ENCODE peak calls at places on chromosomes 1 and 21, in five cellular contexts. One of them, this sample, is unnamed.

GRCh38 chr1:110875216-110875731 is 2.3 kb downstream of the CD53 start:
- DNase-seq in brain microvascular endothelial cell: no peak
- DNase-seq in epithelial cell of esophagus: peak; percentile 20
- DNase-seq in astrocyte: no peak
- DNase-seq in colonic mucosa: no peak
- DNase-seq in this sample: no peak

GRCh38 chr1:159869607-159870006 is 7.2 kb upstream of the VSIG8 start:
- DNase-seq in astrocyte: no peak
- DNase-seq in colonic mucosa: no peak
- DNase-seq in brain microvascular endothelial cell: no peak
- DNase-seq in epithelial cell of esophagus: no peak
- DNase-seq in this sample: no peak

GRCh38 chr21:21547368-21547953 is 549.3 kb downstream of the NCAM2 start:
- DNase-seq in brain microvascular endothelial cell: no peak
- DNase-seq in astrocyte: peak; percentile 1
- DNase-seq in epithelial cell of esophagus: no peak
- DNase-seq in colonic mucosa: no peak
- DNase-seq in this sample: no peak

GRCh38 chr1:43753422-43753821 is 46.1 kb downstream of the ST3GAL3 start:
- DNase-seq in brain microvascular endothelial cell: no peak
- DNase-seq in epithelial cell of esophagus: no peak
- DNase-seq in astrocyte: no peak
- DNase-seq in colonic mucosa: no peak
- DNase-seq in this sample: no peak

GRCh38 chr1:112937070-112937469 is 18.9 kb downstream of the SLC16A1 start:
- DNase-seq in colonic mucosa: no peak
- DNase-seq in epithelial cell of esophagus: peak; percentile 81
- DNase-seq in astrocyte: peak; percentile 41
- DNase-seq in brain microvascular endothelial cell: no peak
- DNase-seq in this sample: no peak

GRCh38 chr1:177302365-177303044 is 131.7 kb downstream of the BRINP2 start:
- DNase-seq in epithelial cell of esophagus: no peak
- DNase-seq in colonic mucosa: no peak
- DNase-seq in astrocyte: no peak
- DNase-seq in brain microvascular endothelial cell: no peak
- DNase-seq in this sample: no peak

GRCh38 chr1:17281775-17282181 is 26.2 kb upstream of the PADI4 start:
- DNase-seq in brain microvascular endothelial cell: no peak
- DNase-seq in astrocyte: no peak
- DNase-seq in epithelial cell of esophagus: peak; percentile 45
- DNase-seq in colonic mucosa: no peak
- DNase-seq in this sample: no peak

GRCh38 chr21:36170823-36171222 is 14.2 kb downstream of the DOP1B start:
- DNase-seq in brain microvascular endothelial cell: no peak
- DNase-seq in astrocyte: no peak
- DNase-seq in colonic mucosa: no peak
- DNase-seq in epithelial cell of esophagus: no peak
- DNase-seq in this sample: no peak

GRCh38 chr1:45929257-45929687 is 125.9 kb downstream of the MAST2 start:
- DNase-seq in brain microvascular endothelial cell: peak; percentile 88
- DNase-seq in astrocyte: peak; percentile 94
- DNase-seq in epithelial cell of esophagus: peak; percentile 7
- DNase-seq in colonic mucosa: no peak
- DNase-seq in this sample: peak; percentile 89

GRCh38 chr1:31483012-31483946 is 70.3 kb downstream of the SERINC2 start:
- DNase-seq in epithelial cell of esophagus: peak; percentile 98
- DNase-seq in brain microvascular endothelial cell: no peak
- DNase-seq in colonic mucosa: peak; percentile 68
- DNase-seq in astrocyte: peak; percentile 95
- DNase-seq in this sample: peak; percentile 87

GRCh38 chr1:28062806-28063205 is 25.6 kb downstream of the EYA3 start:
- DNase-seq in colonic mucosa: no peak
- DNase-seq in brain microvascular endothelial cell: peak; percentile 62
- DNase-seq in epithelial cell of esophagus: peak; percentile 24
- DNase-seq in astrocyte: no peak
- DNase-seq in this sample: no peak

GRCh38 chr1:9289724-9290493 is 2.8 kb upstream of the SPSB1 start:
- DNase-seq in brain microvascular endothelial cell: peak; percentile 75
- DNase-seq in epithelial cell of esophagus: peak; percentile 91
- DNase-seq in colonic mucosa: no peak
- DNase-seq in astrocyte: peak; percentile 84
- DNase-seq in this sample: peak; percentile 88

GRCh38 chr1:173137116-173137515 is 70.0 kb downstream of the TNFSF4 start:
- DNase-seq in colonic mucosa: no peak
- DNase-seq in brain microvascular endothelial cell: peak; percentile 12
- DNase-seq in epithelial cell of esophagus: no peak
- DNase-seq in astrocyte: peak; percentile 33
- DNase-seq in this sample: no peak

GRCh38 chr1:218659911-218660677 is 315.0 kb downstream of the TGFB2 start:
- DNase-seq in epithelial cell of esophagus: no peak
- DNase-seq in colonic mucosa: no peak
- DNase-seq in astrocyte: peak; percentile 68
- DNase-seq in brain microvascular endothelial cell: peak; percentile 42
- DNase-seq in this sample: peak; percentile 57

GRCh38 chr1:168408531-168409242 is 128.0 kb downstream of the TBX19 start:
- DNase-seq in epithelial cell of esophagus: peak; percentile 91
- DNase-seq in brain microvascular endothelial cell: peak; percentile 5
- DNase-seq in astrocyte: peak; percentile 61
- DNase-seq in colonic mucosa: no peak
- DNase-seq in this sample: peak; percentile 6

GRCh38 chr21:15557925-15558324 is 171.9 kb upstream of the USP25 start:
- DNase-seq in colonic mucosa: no peak
- DNase-seq in astrocyte: no peak
- DNase-seq in brain microvascular endothelial cell: no peak
- DNase-seq in epithelial cell of esophagus: no peak
- DNase-seq in this sample: no peak

GRCh38 chr1:156583821-156584622 is 4.5 kb downstream of the TTC24 start:
- DNase-seq in brain microvascular endothelial cell: peak; percentile 82
- DNase-seq in colonic mucosa: peak; percentile 84
- DNase-seq in astrocyte: peak; percentile 60
- DNase-seq in epithelial cell of esophagus: peak; percentile 88
- DNase-seq in this sample: peak; percentile 67

GRCh38 chr1:100250264-100250663 is 630 bp upstream of the DBT start:
- DNase-seq in brain microvascular endothelial cell: no peak
- DNase-seq in astrocyte: no peak
- DNase-seq in epithelial cell of esophagus: no peak
- DNase-seq in colonic mucosa: no peak
- DNase-seq in this sample: no peak

GRCh38 chr1:152111515-152111968 is 3.7 kb downstream of the TCHH start:
- DNase-seq in brain microvascular endothelial cell: peak; percentile 9
- DNase-seq in colonic mucosa: peak; percentile 32
- DNase-seq in epithelial cell of esophagus: peak; percentile 55
- DNase-seq in astrocyte: peak; percentile 49
- DNase-seq in this sample: no peak

GRCh38 chr21:38768385-38769071 is 37.2 kb upstream of the ETS2 start:
- DNase-seq in colonic mucosa: no peak
- DNase-seq in astrocyte: peak; percentile 96
- DNase-seq in epithelial cell of esophagus: peak; percentile 83
- DNase-seq in brain microvascular endothelial cell: peak; percentile 92
- DNase-seq in this sample: peak; percentile 94

GRCh38 chr21:41726970-41727783 is 39.7 kb downstream of the RIPK4 start:
- DNase-seq in astrocyte: peak; percentile 73
- DNase-seq in brain microvascular endothelial cell: peak; percentile 61
- DNase-seq in epithelial cell of esophagus: peak; percentile 95
- DNase-seq in colonic mucosa: no peak
- DNase-seq in this sample: peak; percentile 26

GRCh38 chr1:16076871-16077250 is 3.4 kb upstream of the FAM131C start:
- DNase-seq in epithelial cell of esophagus: peak; percentile 71
- DNase-seq in brain microvascular endothelial cell: no peak
- DNase-seq in colonic mucosa: no peak
- DNase-seq in astrocyte: peak; percentile 67
- DNase-seq in this sample: peak; percentile 62

GRCh38 chr1:244239261-244239770 is 188.2 kb downstream of the ZBTB18 start:
- DNase-seq in epithelial cell of esophagus: peak; percentile 89
- DNase-seq in astrocyte: no peak
- DNase-seq in brain microvascular endothelial cell: no peak
- DNase-seq in colonic mucosa: no peak
- DNase-seq in this sample: no peak

GRCh38 chr1:8211620-8212442 is 106.1 kb upstream of the SLC45A1 start:
- DNase-seq in astrocyte: peak; percentile 99
- DNase-seq in colonic mucosa: no peak
- DNase-seq in epithelial cell of esophagus: peak; percentile 99
- DNase-seq in brain microvascular endothelial cell: peak; percentile 94
- DNase-seq in this sample: peak; percentile 96

GRCh38 chr1:59705849-59706599 is 108.7 kb upstream of the HOOK1 start:
- DNase-seq in astrocyte: peak; percentile 77
- DNase-seq in colonic mucosa: no peak
- DNase-seq in brain microvascular endothelial cell: peak; percentile 53
- DNase-seq in epithelial cell of esophagus: peak; percentile 82
- DNase-seq in this sample: peak; percentile 21

GRCh38 chr1:87956072-87956471 is 627.4 kb downstream of the LMO4 start:
- DNase-seq in brain microvascular endothelial cell: peak; percentile 93
- DNase-seq in colonic mucosa: no peak
- DNase-seq in epithelial cell of esophagus: peak; percentile 97
- DNase-seq in astrocyte: peak; percentile 99
- DNase-seq in this sample: peak; percentile 97

GRCh38 chr1:154730986-154731489 is 123.1 kb upstream of the ADAR start:
- DNase-seq in astrocyte: peak; percentile 75
- DNase-seq in colonic mucosa: no peak
- DNase-seq in epithelial cell of esophagus: peak; percentile 22
- DNase-seq in brain microvascular endothelial cell: peak; percentile 54
- DNase-seq in this sample: no peak

GRCh38 chr1:25885602-25886001 is 10.1 kb upstream of the PAQR7 start:
- DNase-seq in astrocyte: no peak
- DNase-seq in brain microvascular endothelial cell: no peak
- DNase-seq in colonic mucosa: no peak
- DNase-seq in epithelial cell of esophagus: no peak
- DNase-seq in this sample: no peak

GRCh38 chr21:15729674-15730483 is at the start of gene USP25:
- DNase-seq in colonic mucosa: peak; percentile 95
- DNase-seq in epithelial cell of esophagus: peak; percentile 86
- DNase-seq in brain microvascular endothelial cell: peak; percentile 48
- DNase-seq in astrocyte: peak; percentile 48
- DNase-seq in this sample: peak; percentile 44

GRCh38 chr1:182242641-182243040 is 148.9 kb downstream of the GLUL start:
- DNase-seq in brain microvascular endothelial cell: no peak
- DNase-seq in colonic mucosa: no peak
- DNase-seq in epithelial cell of esophagus: no peak
- DNase-seq in astrocyte: no peak
- DNase-seq in this sample: no peak

GRCh38 chr1:156496211-156496761 is 4.3 kb downstream of the MEF2D start:
- DNase-seq in astrocyte: no peak
- DNase-seq in colonic mucosa: peak; percentile 38
- DNase-seq in epithelial cell of esophagus: no peak
- DNase-seq in brain microvascular endothelial cell: no peak
- DNase-seq in this sample: no peak

GRCh38 chr1:53549781-53550180 is 90.6 kb downstream of the DMRTB1 start:
- DNase-seq in epithelial cell of esophagus: no peak
- DNase-seq in brain microvascular endothelial cell: no peak
- DNase-seq in astrocyte: no peak
- DNase-seq in colonic mucosa: no peak
- DNase-seq in this sample: no peak

GRCh38 chr1:209422281-209422680 is 161.2 kb upstream of the CAMK1G start:
- DNase-seq in astrocyte: no peak
- DNase-seq in brain microvascular endothelial cell: no peak
- DNase-seq in colonic mucosa: no peak
- DNase-seq in epithelial cell of esophagus: no peak
- DNase-seq in this sample: no peak

GRCh38 chr1:73673980-73674379 is 524.0 kb downstream of the LRRIQ3 start:
- DNase-seq in brain microvascular endothelial cell: no peak
- DNase-seq in astrocyte: peak; percentile 3
- DNase-seq in colonic mucosa: no peak
- DNase-seq in epithelial cell of esophagus: peak; percentile 79
- DNase-seq in this sample: no peak

GRCh38 chr1:110184414-110184813 is 25.7 kb upstream of the KCNC4 start:
- DNase-seq in epithelial cell of esophagus: no peak
- DNase-seq in colonic mucosa: no peak
- DNase-seq in brain microvascular endothelial cell: no peak
- DNase-seq in astrocyte: no peak
- DNase-seq in this sample: no peak

GRCh38 chr1:38656741-38657140 is 202.8 kb downstream of the RRAGC start:
- DNase-seq in brain microvascular endothelial cell: no peak
- DNase-seq in astrocyte: no peak
- DNase-seq in epithelial cell of esophagus: no peak
- DNase-seq in colonic mucosa: no peak
- DNase-seq in this sample: no peak

GRCh38 chr1:84581648-84582047 is 7.4 kb upstream of the CTBS start:
- DNase-seq in brain microvascular endothelial cell: no peak
- DNase-seq in colonic mucosa: no peak
- DNase-seq in epithelial cell of esophagus: no peak
- DNase-seq in astrocyte: no peak
- DNase-seq in this sample: no peak

GRCh38 chr1:159598196-159598595 is 10.6 kb downstream of the APCS start:
- DNase-seq in colonic mucosa: no peak
- DNase-seq in astrocyte: peak; percentile 98
- DNase-seq in brain microvascular endothelial cell: peak; percentile 94
- DNase-seq in epithelial cell of esophagus: peak; percentile 86
- DNase-seq in this sample: peak; percentile 95

DNA sequence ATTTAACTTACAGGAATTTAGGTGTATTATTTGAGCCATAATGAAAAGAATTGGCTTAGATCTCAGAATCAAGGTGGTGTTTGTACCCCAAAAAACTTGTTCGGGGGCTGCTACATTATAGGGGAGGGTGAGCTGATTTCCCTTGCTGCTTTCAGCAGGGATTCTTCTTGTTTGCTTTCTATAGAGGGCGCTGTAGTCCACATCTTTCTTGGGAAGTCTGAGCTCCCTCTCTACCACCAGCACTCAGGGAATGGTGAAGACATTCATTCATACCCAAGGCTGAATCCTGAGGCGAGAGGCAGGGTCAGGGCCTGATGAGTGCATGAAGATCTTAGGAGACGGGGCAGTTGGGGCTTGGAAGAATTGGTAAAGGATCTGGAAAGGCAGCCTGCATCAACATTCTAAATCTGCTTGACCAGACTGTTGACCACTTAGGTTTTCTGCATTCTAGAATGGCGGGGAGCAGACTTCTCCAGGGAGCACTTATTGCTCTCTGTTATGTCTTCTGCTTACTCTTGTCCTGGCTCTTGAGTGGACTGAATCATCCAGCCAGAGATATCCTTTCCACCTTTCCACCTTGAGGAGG is 18.9 kb downstream of the SPATA46 start:
- DNase-seq in astrocyte: no peak
- DNase-seq in brain microvascular endothelial cell: peak; percentile 33
- DNase-seq in epithelial cell of esophagus: peak; percentile 61
- DNase-seq in colonic mucosa: peak; percentile 57
- DNase-seq in this sample: peak; percentile 46
- TF ChIP-seq CTCF in astrocyte: peak; percentile 49
- TF ChIP-seq CTCF in brain microvascular endothelial cell: peak; percentile 70
- TF ChIP-seq CTCF in epithelial cell of esophagus: peak; percentile 57
- TF ChIP-seq CTCF in colonic mucosa: peak; percentile 57
- TF ChIP-seq CTCF in this sample: peak; percentile 82

GRCh38 chr1:21669033-21669286 is 197 bp downstream of the RAP1GAP start:
- DNase-seq in brain microvascular endothelial cell: no peak
- DNase-seq in astrocyte: no peak
- DNase-seq in epithelial cell of esophagus: no peak
- DNase-seq in colonic mucosa: no peak
- DNase-seq in this sample: no peak
- TF ChIP-seq CTCF in brain microvascular endothelial cell: no peak
- TF ChIP-seq CTCF in astrocyte: no peak
- TF ChIP-seq CTCF in epithelial cell of esophagus: no peak
- TF ChIP-seq CTCF in colonic mucosa: no peak
- TF ChIP-seq CTCF in this sample: no peak

GRCh38 chr1:63575340-63575826 is 17.8 kb upstream of the PGM1 start:
- DNase-seq in colonic mucosa: no peak
- DNase-seq in brain microvascular endothelial cell: no peak
- DNase-seq in astrocyte: no peak
- DNase-seq in epithelial cell of esophagus: peak; percentile 39
- DNase-seq in this sample: peak; percentile 11
- TF ChIP-seq CTCF in colonic mucosa: peak; percentile 82
- TF ChIP-seq CTCF in brain microvascular endothelial cell: peak; percentile 44
- TF ChIP-seq CTCF in astrocyte: peak; percentile 50
- TF ChIP-seq CTCF in epithelial cell of esophagus: peak; percentile 46
- TF ChIP-seq CTCF in this sample: peak; percentile 95

GRCh38 chr21:29196021-29196663 is 65.7 kb downstream of the MAP3K7CL start:
- DNase-seq in astrocyte: peak; percentile 92
- DNase-seq in colonic mucosa: peak; percentile 68
- DNase-seq in brain microvascular endothelial cell: peak; percentile 95
- DNase-seq in epithelial cell of esophagus: peak; percentile 94
- DNase-seq in this sample: peak; percentile 79
- TF ChIP-seq CTCF in astrocyte: peak; percentile 62
- TF ChIP-seq CTCF in colonic mucosa: peak; percentile 15
- TF ChIP-seq CTCF in brain microvascular endothelial cell: peak; percentile 74
- TF ChIP-seq CTCF in epithelial cell of esophagus: peak; percentile 32
- TF ChIP-seq CTCF in this sample: peak; percentile 64